ENCODE peak calls at places on chromosomes 1 and 21, in five cellular contexts. One of them, this sample, is unnamed.

GRCh38 chr1:4395158-4395557 is 259.3 kb upstream of the AJAP1 start:
- DNase-seq in ovary: no peak
- DNase-seq in cardiac muscle cell: no peak
- DNase-seq in choroid plexus epithelial cell: no peak
- DNase-seq in hepatocyte: no peak
- DNase-seq in this sample: no peak

GRCh38 chr1:241225741-241226140 is 131.3 kb downstream of the RGS7 start:
- DNase-seq in cardiac muscle cell: peak; percentile 24
- DNase-seq in hepatocyte: no peak
- DNase-seq in choroid plexus epithelial cell: no peak
- DNase-seq in ovary: no peak
- DNase-seq in this sample: no peak

GRCh38 chr1:79920970-79921669 is 914.6 kb upstream of the ADGRL4 start:
- DNase-seq in cardiac muscle cell: no peak
- DNase-seq in hepatocyte: no peak
- DNase-seq in choroid plexus epithelial cell: no peak
- DNase-seq in ovary: no peak
- DNase-seq in this sample: no peak

GRCh38 chr1:235407419-235407818 is 40.2 kb downstream of the TBCE start:
- DNase-seq in cardiac muscle cell: no peak
- DNase-seq in hepatocyte: no peak
- DNase-seq in ovary: no peak
- DNase-seq in choroid plexus epithelial cell: no peak
- DNase-seq in this sample: no peak

GRCh38 chr1:41422306-41422705 is 61.1 kb downstream of the FOXO6 start:
- DNase-seq in choroid plexus epithelial cell: no peak
- DNase-seq in cardiac muscle cell: no peak
- DNase-seq in hepatocyte: no peak
- DNase-seq in ovary: no peak
- DNase-seq in this sample: no peak

GRCh38 chr1:9252999-9253398 is 18.4 kb downstream of the H6PD start:
- DNase-seq in hepatocyte: no peak
- DNase-seq in cardiac muscle cell: no peak
- DNase-seq in choroid plexus epithelial cell: no peak
- DNase-seq in ovary: no peak
- DNase-seq in this sample: no peak

GRCh38 chr1:65104854-65105540 is 43.0 kb upstream of the AK4 start:
- DNase-seq in cardiac muscle cell: no peak
- DNase-seq in ovary: no peak
- DNase-seq in choroid plexus epithelial cell: peak; percentile 4
- DNase-seq in hepatocyte: no peak
- DNase-seq in this sample: no peak

GRCh38 chr1:22121421-22121911 is 21.4 kb downstream of the WNT4 start:
- DNase-seq in ovary: no peak
- DNase-seq in cardiac muscle cell: no peak
- DNase-seq in choroid plexus epithelial cell: peak; percentile 92
- DNase-seq in hepatocyte: no peak
- DNase-seq in this sample: no peak

GRCh38 chr1:8113257-8114220 is 87.4 kb upstream of the ERRFI1 start:
- DNase-seq in choroid plexus epithelial cell: peak; percentile 68
- DNase-seq in cardiac muscle cell: no peak
- DNase-seq in ovary: no peak
- DNase-seq in hepatocyte: no peak
- DNase-seq in this sample: no peak

GRCh38 chr1:143735764-143736461 is 235.9 kb downstream of the FAM72C start:
- DNase-seq in hepatocyte: no peak
- DNase-seq in cardiac muscle cell: peak; percentile 3
- DNase-seq in ovary: no peak
- DNase-seq in choroid plexus epithelial cell: no peak
- DNase-seq in this sample: no peak

GRCh38 chr1:83791821-83792437 is 207.0 kb downstream of the TTLL7 start:
- DNase-seq in hepatocyte: no peak
- DNase-seq in choroid plexus epithelial cell: peak; percentile 4
- DNase-seq in ovary: no peak
- DNase-seq in cardiac muscle cell: no peak
- DNase-seq in this sample: no peak

GRCh38 chr1:60129916-60130315 is 56.3 kb upstream of the C1orf87 start:
- DNase-seq in choroid plexus epithelial cell: peak; percentile 36
- DNase-seq in cardiac muscle cell: no peak
- DNase-seq in hepatocyte: no peak
- DNase-seq in ovary: no peak
- DNase-seq in this sample: no peak
- TF ChIP-seq CTCF in choroid plexus epithelial cell: peak; percentile 25
- TF ChIP-seq CTCF in cardiac muscle cell: no peak
- TF ChIP-seq CTCF in hepatocyte: no peak
- TF ChIP-seq CTCF in ovary: no peak
- TF ChIP-seq CTCF in this sample: no peak

DNA sequence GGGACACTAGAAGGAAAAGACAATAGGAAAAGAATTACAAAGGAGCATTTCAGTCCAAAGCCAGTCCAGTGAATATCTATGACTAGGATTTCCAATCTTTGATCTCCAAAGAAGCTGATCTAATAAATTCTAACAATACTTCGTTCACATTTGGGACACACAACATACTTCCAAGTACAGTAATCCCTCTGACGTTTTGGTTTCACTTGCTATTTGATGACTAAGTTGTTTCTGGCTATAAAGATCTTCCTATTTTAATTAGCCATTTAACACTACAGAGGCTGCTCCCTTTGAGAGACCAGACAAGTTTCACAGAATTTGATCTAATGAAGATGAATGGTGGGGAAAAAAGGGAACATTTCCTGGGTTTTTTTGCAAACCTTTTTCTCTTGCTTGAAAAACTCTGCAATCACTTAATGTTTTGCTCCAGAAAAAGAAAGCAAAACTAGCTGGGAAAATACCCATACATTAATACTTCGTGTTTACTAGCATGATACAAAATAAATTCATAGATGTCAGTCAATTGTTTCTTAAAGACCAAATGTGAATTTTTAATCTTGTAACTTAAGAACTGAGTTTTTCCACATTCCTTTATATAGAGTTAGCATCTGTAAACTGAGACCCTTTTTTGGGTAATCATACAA is 27.9 kb upstream of the GLIS1 start:
- DNase-seq in cardiac muscle cell: no peak
- DNase-seq in choroid plexus epithelial cell: peak; percentile 71
- DNase-seq in hepatocyte: no peak
- DNase-seq in ovary: no peak
- DNase-seq in this sample: no peak
- H3K4me3 ChIP-seq in cardiac muscle cell: no peak overlapping the region
- H3K4me3 ChIP-seq in choroid plexus epithelial cell: peak overlapping the region; percentile 44
- H3K4me3 ChIP-seq in hepatocyte: no peak overlapping the region
- H3K4me3 ChIP-seq in ovary: no peak overlapping the region
- H3K4me3 ChIP-seq in this sample: no peak overlapping the region

DNA sequence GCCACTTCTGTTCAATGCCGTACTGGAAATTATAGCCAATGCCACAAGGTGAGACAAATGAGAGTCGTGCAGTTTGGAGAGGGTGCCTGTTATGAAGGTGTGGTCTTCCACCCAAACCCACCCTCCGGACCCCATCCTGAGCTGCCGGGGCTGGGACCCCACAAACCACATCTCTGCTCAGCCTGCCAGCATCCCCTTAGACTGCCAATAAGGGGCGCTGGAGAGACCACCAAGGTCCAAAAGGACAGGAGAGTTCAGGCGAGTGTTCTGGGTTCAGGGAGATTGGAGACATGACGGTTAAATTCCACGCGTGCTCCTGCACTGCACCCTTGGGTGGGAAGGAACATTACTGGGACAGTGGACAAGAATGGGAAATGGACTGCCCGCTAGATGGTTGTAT is 48.7 kb upstream of the COL18A1 start:
- DNase-seq in hepatocyte: no peak
- DNase-seq in choroid plexus epithelial cell: no peak
- DNase-seq in ovary: peak; percentile 33
- DNase-seq in cardiac muscle cell: no peak
- DNase-seq in this sample: no peak
- TF ChIP-seq CTCF in hepatocyte: no peak
- TF ChIP-seq CTCF in choroid plexus epithelial cell: peak; percentile 31
- TF ChIP-seq CTCF in ovary: no peak
- TF ChIP-seq CTCF in cardiac muscle cell: no peak
- TF ChIP-seq CTCF in this sample: no peak

GRCh38 chr1:28813931-28814465 is 2.0 kb downstream of the OPRD1 start:
- DNase-seq in ovary: no peak
- DNase-seq in hepatocyte: no peak
- DNase-seq in cardiac muscle cell: no peak
- DNase-seq in choroid plexus epithelial cell: no peak
- DNase-seq in this sample: no peak

GRCh38 chr1:28811369-28811765 is 603 bp upstream of the OPRD1 start:
- DNase-seq in cardiac muscle cell: no peak
- DNase-seq in choroid plexus epithelial cell: no peak
- DNase-seq in hepatocyte: no peak
- DNase-seq in ovary: no peak
- DNase-seq in this sample: no peak

GRCh38 chr1:28815533-28815932 is 3.6 kb downstream of the OPRD1 start:
- DNase-seq in choroid plexus epithelial cell: no peak
- DNase-seq in hepatocyte: no peak
- DNase-seq in cardiac muscle cell: peak; percentile 20
- DNase-seq in ovary: no peak
- DNase-seq in this sample: no peak

GRCh38 chr1:28811766-28812668 is at the start of gene OPRD1:
- DNase-seq in hepatocyte: no peak
- DNase-seq in cardiac muscle cell: peak; percentile 52
- DNase-seq in choroid plexus epithelial cell: no peak
- DNase-seq in ovary: no peak
- DNase-seq in this sample: no peak

GRCh38 chr1:28812669-28813468 is 899 bp downstream of the OPRD1 start:
- DNase-seq in choroid plexus epithelial cell: no peak
- DNase-seq in hepatocyte: no peak
- DNase-seq in cardiac muscle cell: no peak
- DNase-seq in ovary: no peak
- DNase-seq in this sample: no peak
- H3K4me3 ChIP-seq in choroid plexus epithelial cell: no peak overlapping the region
- H3K4me3 ChIP-seq in hepatocyte: no peak overlapping the region
- H3K4me3 ChIP-seq in cardiac muscle cell: peak overlapping the region; percentile 16
- H3K4me3 ChIP-seq in ovary: no peak overlapping the region
- H3K4me3 ChIP-seq in this sample: peak overlapping the region; percentile 60

DNA sequence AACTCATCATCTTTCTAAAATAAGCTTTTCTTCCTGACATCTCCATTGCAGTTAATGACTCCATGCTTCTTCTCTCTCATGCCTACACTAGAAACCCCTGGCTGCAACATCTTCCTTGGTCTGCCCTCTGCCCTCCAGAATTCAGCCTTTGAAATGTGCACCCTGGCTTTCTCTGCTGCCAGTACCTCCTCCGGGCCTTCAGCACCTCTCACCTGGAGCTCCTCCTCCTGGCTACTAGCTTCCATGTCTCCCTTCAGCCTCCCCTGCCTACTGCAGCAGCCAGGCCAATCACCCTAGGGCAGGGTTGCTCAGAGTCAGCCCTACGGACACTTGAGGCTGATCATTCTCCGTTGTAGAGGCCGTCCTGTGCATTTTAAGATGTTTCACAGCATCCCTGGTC is 18.3 kb downstream of the SUSD4 start:
- DNase-seq in choroid plexus epithelial cell: no peak
- DNase-seq in hepatocyte: no peak
- DNase-seq in cardiac muscle cell: no peak
- DNase-seq in ovary: no peak
- DNase-seq in this sample: no peak
- TF ChIP-seq CTCF in choroid plexus epithelial cell: no peak
- TF ChIP-seq CTCF in hepatocyte: no peak
- TF ChIP-seq CTCF in cardiac muscle cell: no peak
- TF ChIP-seq CTCF in ovary: no peak
- TF ChIP-seq CTCF in this sample: no peak

GRCh38 chr21:44657635-44658183 is at the start of gene KRTAP12-3:
- DNase-seq in ovary: no peak
- DNase-seq in choroid plexus epithelial cell: no peak
- DNase-seq in hepatocyte: no peak
- DNase-seq in cardiac muscle cell: no peak
- DNase-seq in this sample: no peak

GRCh38 chr21:44658913-44659595 is 1.3 kb downstream of the KRTAP12-3 start:
- DNase-seq in choroid plexus epithelial cell: no peak
- DNase-seq in ovary: no peak
- DNase-seq in cardiac muscle cell: no peak
- DNase-seq in hepatocyte: no peak
- DNase-seq in this sample: no peak

GRCh38 chr21:44658511-44658910 is 779 bp downstream of the KRTAP12-3 start:
- DNase-seq in choroid plexus epithelial cell: no peak
- DNase-seq in hepatocyte: no peak
- DNase-seq in ovary: no peak
- DNase-seq in cardiac muscle cell: no peak
- DNase-seq in this sample: no peak

GRCh38 chr21:44654576-44654950 is at the start of gene KRTAP12-4:
- DNase-seq in choroid plexus epithelial cell: no peak
- DNase-seq in hepatocyte: no peak
- DNase-seq in cardiac muscle cell: no peak
- DNase-seq in ovary: no peak
- DNase-seq in this sample: no peak

DNA sequence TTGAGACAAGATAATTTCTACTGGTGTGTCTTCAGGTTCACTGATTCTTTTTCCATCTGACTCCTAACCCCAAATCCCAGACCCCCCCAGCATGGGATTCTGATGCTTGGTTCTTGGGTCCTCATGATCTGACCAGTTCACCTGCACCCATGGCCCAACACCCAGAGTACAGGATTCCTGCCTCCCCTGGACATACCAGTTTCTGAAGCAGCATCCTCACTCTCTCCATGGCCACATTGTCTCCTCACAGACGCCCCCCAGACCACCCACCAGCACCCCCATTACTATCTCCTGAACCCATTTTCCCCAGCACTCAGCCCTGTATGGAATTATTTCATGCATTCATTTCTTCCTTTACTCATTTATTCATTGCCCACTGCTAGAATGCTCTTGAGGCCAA is 864 bp upstream of the KRTAP12-3 start:
- DNase-seq in cardiac muscle cell: no peak
- DNase-seq in ovary: no peak
- DNase-seq in hepatocyte: no peak
- DNase-seq in choroid plexus epithelial cell: no peak
- DNase-seq in this sample: no peak
- H3K4me3 ChIP-seq in cardiac muscle cell: no peak overlapping the region
- H3K4me3 ChIP-seq in ovary: no peak overlapping the region
- H3K4me3 ChIP-seq in hepatocyte: no peak overlapping the region
- H3K4me3 ChIP-seq in choroid plexus epithelial cell: no peak overlapping the region
- H3K4me3 ChIP-seq in this sample: no peak overlapping the region

GRCh38 chr1:154746620-154747299 is 123.3 kb downstream of the KCNN3 start:
- DNase-seq in ovary: no peak
- DNase-seq in hepatocyte: no peak
- DNase-seq in cardiac muscle cell: no peak
- DNase-seq in choroid plexus epithelial cell: no peak
- DNase-seq in this sample: no peak
- TF ChIP-seq CTCF in ovary: no peak
- TF ChIP-seq CTCF in hepatocyte: no peak
- TF ChIP-seq CTCF in cardiac muscle cell: no peak
- TF ChIP-seq CTCF in choroid plexus epithelial cell: no peak
- TF ChIP-seq CTCF in this sample: no peak

This sample was measured in dorsolateral prefrontal cortex.